ENCODE peak calls at places on chromosomes 6 and 20, in eight cellular contexts. One of them, this sample, is unnamed.

GRCh38 chr6:3751019-3751729 is at the start of gene PXDC1:
- DNase-seq in AG04449: no peak
- DNase-seq in CD4-positive, CD25-positive, alpha-beta regulatory T cell: no peak
- DNase-seq in NCI-H1417 treated with DMSO at 0.1 percent for 48 hours: no peak
- DNase-seq in activated CD4-positive, alpha-beta T cell treated with anti-CD3 and anti-CD28 coated beads, Interleukin-2, amount 50 U/mL, for 1 hour: peak; percentile 30
- DNase-seq in T-helper 1 cell: no peak
- DNase-seq in mesothelial cell of epicardium: no peak
- DNase-seq in endothelial cell: peak; percentile 27
- DNase-seq in this sample: no peak

GRCh38 chr6:13445005-13445743 is 42.2 kb downstream of the GFOD1 start:
- DNase-seq in CD4-positive, CD25-positive, alpha-beta regulatory T cell: no peak
- DNase-seq in AG04449: no peak
- DNase-seq in activated CD4-positive, alpha-beta T cell treated with anti-CD3 and anti-CD28 coated beads, Interleukin-2, amount 50 U/mL, for 1 hour: no peak
- DNase-seq in T-helper 1 cell: no peak
- DNase-seq in endothelial cell: no peak
- DNase-seq in NCI-H1417 treated with DMSO at 0.1 percent for 48 hours: peak; percentile 34
- DNase-seq in mesothelial cell of epicardium: peak; percentile 74
- DNase-seq in this sample: no peak

GRCh38 chr6:31826793-31827285 is 699 bp upstream of the HSPA1B start:
- DNase-seq in CD4-positive, CD25-positive, alpha-beta regulatory T cell: no peak
- DNase-seq in AG04449: no peak
- DNase-seq in T-helper 1 cell: no peak
- DNase-seq in mesothelial cell of epicardium: no peak
- DNase-seq in endothelial cell: peak; percentile 22
- DNase-seq in activated CD4-positive, alpha-beta T cell treated with anti-CD3 and anti-CD28 coated beads, Interleukin-2, amount 50 U/mL, for 1 hour: no peak
- DNase-seq in NCI-H1417 treated with DMSO at 0.1 percent for 48 hours: no peak
- DNase-seq in this sample: no peak

GRCh38 chr6:125316621-125317020 is 14.9 kb upstream of the HDDC2 start:
- DNase-seq in T-helper 1 cell: no peak
- DNase-seq in mesothelial cell of epicardium: no peak
- DNase-seq in activated CD4-positive, alpha-beta T cell treated with anti-CD3 and anti-CD28 coated beads, Interleukin-2, amount 50 U/mL, for 1 hour: no peak
- DNase-seq in CD4-positive, CD25-positive, alpha-beta regulatory T cell: no peak
- DNase-seq in NCI-H1417 treated with DMSO at 0.1 percent for 48 hours: no peak
- DNase-seq in endothelial cell: no peak
- DNase-seq in AG04449: no peak
- DNase-seq in this sample: peak; percentile 96

GRCh38 chr6:79946242-79946641 is 1.1 kb downstream of the ELOVL4 start:
- DNase-seq in mesothelial cell of epicardium: no peak
- DNase-seq in activated CD4-positive, alpha-beta T cell treated with anti-CD3 and anti-CD28 coated beads, Interleukin-2, amount 50 U/mL, for 1 hour: peak; percentile 11
- DNase-seq in T-helper 1 cell: no peak
- DNase-seq in endothelial cell: peak; percentile 25
- DNase-seq in CD4-positive, CD25-positive, alpha-beta regulatory T cell: no peak
- DNase-seq in NCI-H1417 treated with DMSO at 0.1 percent for 48 hours: no peak
- DNase-seq in AG04449: no peak
- DNase-seq in this sample: peak; percentile 44

GRCh38 chr6:143223895-143224294 is 163.2 kb downstream of the AIG1 start:
- DNase-seq in AG04449: no peak
- DNase-seq in T-helper 1 cell: no peak
- DNase-seq in NCI-H1417 treated with DMSO at 0.1 percent for 48 hours: no peak
- DNase-seq in mesothelial cell of epicardium: no peak
- DNase-seq in endothelial cell: no peak
- DNase-seq in CD4-positive, CD25-positive, alpha-beta regulatory T cell: no peak
- DNase-seq in activated CD4-positive, alpha-beta T cell treated with anti-CD3 and anti-CD28 coated beads, Interleukin-2, amount 50 U/mL, for 1 hour: no peak
- DNase-seq in this sample: no peak

GRCh38 chr6:148557796-148558457 is 188.9 kb upstream of the UST start:
- DNase-seq in AG04449: no peak
- DNase-seq in activated CD4-positive, alpha-beta T cell treated with anti-CD3 and anti-CD28 coated beads, Interleukin-2, amount 50 U/mL, for 1 hour: no peak
- DNase-seq in CD4-positive, CD25-positive, alpha-beta regulatory T cell: no peak
- DNase-seq in T-helper 1 cell: no peak
- DNase-seq in NCI-H1417 treated with DMSO at 0.1 percent for 48 hours: no peak
- DNase-seq in endothelial cell: no peak
- DNase-seq in mesothelial cell of epicardium: no peak
- DNase-seq in this sample: no peak

GRCh38 chr6:148152244-148152643 is 190.4 kb upstream of the SASH1 start:
- DNase-seq in AG04449: no peak
- DNase-seq in T-helper 1 cell: no peak
- DNase-seq in mesothelial cell of epicardium: no peak
- DNase-seq in CD4-positive, CD25-positive, alpha-beta regulatory T cell: no peak
- DNase-seq in activated CD4-positive, alpha-beta T cell treated with anti-CD3 and anti-CD28 coated beads, Interleukin-2, amount 50 U/mL, for 1 hour: no peak
- DNase-seq in endothelial cell: no peak
- DNase-seq in NCI-H1417 treated with DMSO at 0.1 percent for 48 hours: no peak
- DNase-seq in this sample: no peak

GRCh38 chr20:44134897-44135810 is 51.8 kb downstream of the JPH2 start:
- DNase-seq in activated CD4-positive, alpha-beta T cell treated with anti-CD3 and anti-CD28 coated beads, Interleukin-2, amount 50 U/mL, for 1 hour: no peak
- DNase-seq in mesothelial cell of epicardium: no peak
- DNase-seq in AG04449: no peak
- DNase-seq in T-helper 1 cell: no peak
- DNase-seq in NCI-H1417 treated with DMSO at 0.1 percent for 48 hours: no peak
- DNase-seq in endothelial cell: no peak
- DNase-seq in CD4-positive, CD25-positive, alpha-beta regulatory T cell: no peak
- DNase-seq in this sample: no peak

GRCh38 chr6:36207155-36207554 is 10.6 kb downstream of the BRPF3 start:
- DNase-seq in endothelial cell: no peak
- DNase-seq in CD4-positive, CD25-positive, alpha-beta regulatory T cell: no peak
- DNase-seq in activated CD4-positive, alpha-beta T cell treated with anti-CD3 and anti-CD28 coated beads, Interleukin-2, amount 50 U/mL, for 1 hour: no peak
- DNase-seq in mesothelial cell of epicardium: no peak
- DNase-seq in T-helper 1 cell: no peak
- DNase-seq in AG04449: no peak
- DNase-seq in NCI-H1417 treated with DMSO at 0.1 percent for 48 hours: no peak
- DNase-seq in this sample: no peak

GRCh38 chr20:58538752-58539151 is 23.6 kb upstream of the APCDD1L start:
- DNase-seq in T-helper 1 cell: no peak
- DNase-seq in NCI-H1417 treated with DMSO at 0.1 percent for 48 hours: no peak
- DNase-seq in endothelial cell: no peak
- DNase-seq in mesothelial cell of epicardium: no peak
- DNase-seq in activated CD4-positive, alpha-beta T cell treated with anti-CD3 and anti-CD28 coated beads, Interleukin-2, amount 50 U/mL, for 1 hour: no peak
- DNase-seq in AG04449: no peak
- DNase-seq in CD4-positive, CD25-positive, alpha-beta regulatory T cell: no peak
- DNase-seq in this sample: no peak

GRCh38 chr6:25181923-25182322 is 97.3 kb upstream of the CARMIL1 start:
- DNase-seq in endothelial cell: no peak
- DNase-seq in activated CD4-positive, alpha-beta T cell treated with anti-CD3 and anti-CD28 coated beads, Interleukin-2, amount 50 U/mL, for 1 hour: no peak
- DNase-seq in T-helper 1 cell: no peak
- DNase-seq in AG04449: no peak
- DNase-seq in CD4-positive, CD25-positive, alpha-beta regulatory T cell: no peak
- DNase-seq in mesothelial cell of epicardium: no peak
- DNase-seq in NCI-H1417 treated with DMSO at 0.1 percent for 48 hours: no peak
- DNase-seq in this sample: no peak

GRCh38 chr6:42075159-42075838 is 25.0 kb downstream of the TAF8 start:
- DNase-seq in AG04449: no peak
- DNase-seq in activated CD4-positive, alpha-beta T cell treated with anti-CD3 and anti-CD28 coated beads, Interleukin-2, amount 50 U/mL, for 1 hour: peak; percentile 56
- DNase-seq in endothelial cell: peak; percentile 84
- DNase-seq in CD4-positive, CD25-positive, alpha-beta regulatory T cell: peak; percentile 13
- DNase-seq in mesothelial cell of epicardium: peak; percentile 52
- DNase-seq in T-helper 1 cell: no peak
- DNase-seq in NCI-H1417 treated with DMSO at 0.1 percent for 48 hours: no peak
- DNase-seq in this sample: peak; percentile 80

GRCh38 chr6:2940010-2940850 is 31.1 kb downstream of the SERPINB6 start:
- DNase-seq in mesothelial cell of epicardium: no peak
- DNase-seq in NCI-H1417 treated with DMSO at 0.1 percent for 48 hours: no peak
- DNase-seq in endothelial cell: no peak
- DNase-seq in CD4-positive, CD25-positive, alpha-beta regulatory T cell: peak; percentile 54
- DNase-seq in AG04449: no peak
- DNase-seq in T-helper 1 cell: peak; percentile 31
- DNase-seq in activated CD4-positive, alpha-beta T cell treated with anti-CD3 and anti-CD28 coated beads, Interleukin-2, amount 50 U/mL, for 1 hour: peak; percentile 63
- DNase-seq in this sample: no peak

GRCh38 chr6:155583997-155584396 is 128.4 kb upstream of the NOX3 start:
- DNase-seq in AG04449: no peak
- DNase-seq in activated CD4-positive, alpha-beta T cell treated with anti-CD3 and anti-CD28 coated beads, Interleukin-2, amount 50 U/mL, for 1 hour: no peak
- DNase-seq in T-helper 1 cell: no peak
- DNase-seq in CD4-positive, CD25-positive, alpha-beta regulatory T cell: no peak
- DNase-seq in endothelial cell: no peak
- DNase-seq in mesothelial cell of epicardium: no peak
- DNase-seq in NCI-H1417 treated with DMSO at 0.1 percent for 48 hours: no peak
- DNase-seq in this sample: no peak

GRCh38 chr6:142871910-142872331 is 73.1 kb downstream of the HIVEP2 start:
- DNase-seq in AG04449: peak; percentile 68
- DNase-seq in CD4-positive, CD25-positive, alpha-beta regulatory T cell: peak; percentile 43
- DNase-seq in activated CD4-positive, alpha-beta T cell treated with anti-CD3 and anti-CD28 coated beads, Interleukin-2, amount 50 U/mL, for 1 hour: no peak
- DNase-seq in mesothelial cell of epicardium: no peak
- DNase-seq in endothelial cell: no peak
- DNase-seq in NCI-H1417 treated with DMSO at 0.1 percent for 48 hours: no peak
- DNase-seq in T-helper 1 cell: peak; percentile 25
- DNase-seq in this sample: peak; percentile 97

GRCh38 chr6:96777113-96777512 is 60.2 kb downstream of the GPR63 start:
- DNase-seq in endothelial cell: no peak
- DNase-seq in activated CD4-positive, alpha-beta T cell treated with anti-CD3 and anti-CD28 coated beads, Interleukin-2, amount 50 U/mL, for 1 hour: no peak
- DNase-seq in mesothelial cell of epicardium: no peak
- DNase-seq in CD4-positive, CD25-positive, alpha-beta regulatory T cell: no peak
- DNase-seq in T-helper 1 cell: no peak
- DNase-seq in AG04449: no peak
- DNase-seq in NCI-H1417 treated with DMSO at 0.1 percent for 48 hours: no peak
- DNase-seq in this sample: no peak

GRCh38 chr6:47741807-47742206 is 40.0 kb upstream of the OPN5 start:
- DNase-seq in T-helper 1 cell: no peak
- DNase-seq in CD4-positive, CD25-positive, alpha-beta regulatory T cell: no peak
- DNase-seq in endothelial cell: no peak
- DNase-seq in AG04449: no peak
- DNase-seq in mesothelial cell of epicardium: no peak
- DNase-seq in NCI-H1417 treated with DMSO at 0.1 percent for 48 hours: no peak
- DNase-seq in activated CD4-positive, alpha-beta T cell treated with anti-CD3 and anti-CD28 coated beads, Interleukin-2, amount 50 U/mL, for 1 hour: no peak
- DNase-seq in this sample: no peak

GRCh38 chr20:50399917-50400704 is 110.1 kb upstream of the PTPN1 start:
- DNase-seq in mesothelial cell of epicardium: no peak
- DNase-seq in CD4-positive, CD25-positive, alpha-beta regulatory T cell: no peak
- DNase-seq in endothelial cell: no peak
- DNase-seq in T-helper 1 cell: no peak
- DNase-seq in activated CD4-positive, alpha-beta T cell treated with anti-CD3 and anti-CD28 coated beads, Interleukin-2, amount 50 U/mL, for 1 hour: no peak
- DNase-seq in NCI-H1417 treated with DMSO at 0.1 percent for 48 hours: no peak
- DNase-seq in AG04449: no peak
- DNase-seq in this sample: peak; percentile 51

GRCh38 chr6:3997144-3997770 is 81.7 kb downstream of the FAM217A start:
- DNase-seq in mesothelial cell of epicardium: no peak
- DNase-seq in endothelial cell: no peak
- DNase-seq in NCI-H1417 treated with DMSO at 0.1 percent for 48 hours: no peak
- DNase-seq in AG04449: no peak
- DNase-seq in CD4-positive, CD25-positive, alpha-beta regulatory T cell: no peak
- DNase-seq in activated CD4-positive, alpha-beta T cell treated with anti-CD3 and anti-CD28 coated beads, Interleukin-2, amount 50 U/mL, for 1 hour: no peak
- DNase-seq in T-helper 1 cell: no peak
- DNase-seq in this sample: peak; percentile 62

GRCh38 chr20:13800728-13801134 is 15.9 kb downstream of the NDUFAF5 start:
- DNase-seq in T-helper 1 cell: no peak
- DNase-seq in CD4-positive, CD25-positive, alpha-beta regulatory T cell: no peak
- DNase-seq in endothelial cell: no peak
- DNase-seq in AG04449: peak; percentile 31
- DNase-seq in activated CD4-positive, alpha-beta T cell treated with anti-CD3 and anti-CD28 coated beads, Interleukin-2, amount 50 U/mL, for 1 hour: no peak
- DNase-seq in mesothelial cell of epicardium: peak; percentile 30
- DNase-seq in NCI-H1417 treated with DMSO at 0.1 percent for 48 hours: no peak
- DNase-seq in this sample: no peak

GRCh38 chr6:168131464-168132415 is 52.7 kb upstream of the FRMD1 start:
- DNase-seq in mesothelial cell of epicardium: no peak
- DNase-seq in T-helper 1 cell: no peak
- DNase-seq in activated CD4-positive, alpha-beta T cell treated with anti-CD3 and anti-CD28 coated beads, Interleukin-2, amount 50 U/mL, for 1 hour: no peak
- DNase-seq in endothelial cell: peak; percentile 38
- DNase-seq in CD4-positive, CD25-positive, alpha-beta regulatory T cell: no peak
- DNase-seq in NCI-H1417 treated with DMSO at 0.1 percent for 48 hours: no peak
- DNase-seq in AG04449: no peak
- DNase-seq in this sample: no peak

GRCh38 chr6:81731814-81732213 is 20.7 kb downstream of the TENT5A start:
- DNase-seq in AG04449: no peak
- DNase-seq in endothelial cell: no peak
- DNase-seq in CD4-positive, CD25-positive, alpha-beta regulatory T cell: no peak
- DNase-seq in mesothelial cell of epicardium: no peak
- DNase-seq in activated CD4-positive, alpha-beta T cell treated with anti-CD3 and anti-CD28 coated beads, Interleukin-2, amount 50 U/mL, for 1 hour: no peak
- DNase-seq in NCI-H1417 treated with DMSO at 0.1 percent for 48 hours: no peak
- DNase-seq in T-helper 1 cell: no peak
- DNase-seq in this sample: no peak

GRCh38 chr20:25085756-25086495 is 4.0 kb upstream of the VSX1 start:
- DNase-seq in AG04449: no peak
- DNase-seq in activated CD4-positive, alpha-beta T cell treated with anti-CD3 and anti-CD28 coated beads, Interleukin-2, amount 50 U/mL, for 1 hour: no peak
- DNase-seq in NCI-H1417 treated with DMSO at 0.1 percent for 48 hours: no peak
- DNase-seq in endothelial cell: no peak
- DNase-seq in mesothelial cell of epicardium: no peak
- DNase-seq in CD4-positive, CD25-positive, alpha-beta regulatory T cell: no peak
- DNase-seq in T-helper 1 cell: no peak
- DNase-seq in this sample: no peak

GRCh38 chr6:37624121-37624520 is 73.6 kb downstream of the MDGA1 start:
- DNase-seq in mesothelial cell of epicardium: no peak
- DNase-seq in activated CD4-positive, alpha-beta T cell treated with anti-CD3 and anti-CD28 coated beads, Interleukin-2, amount 50 U/mL, for 1 hour: no peak
- DNase-seq in CD4-positive, CD25-positive, alpha-beta regulatory T cell: no peak
- DNase-seq in AG04449: no peak
- DNase-seq in NCI-H1417 treated with DMSO at 0.1 percent for 48 hours: no peak
- DNase-seq in T-helper 1 cell: no peak
- DNase-seq in endothelial cell: no peak
- DNase-seq in this sample: no peak

GRCh38 chr20:6140947-6141346 is 18.1 kb upstream of the FERMT1 start:
- DNase-seq in T-helper 1 cell: no peak
- DNase-seq in endothelial cell: no peak
- DNase-seq in NCI-H1417 treated with DMSO at 0.1 percent for 48 hours: no peak
- DNase-seq in AG04449: no peak
- DNase-seq in CD4-positive, CD25-positive, alpha-beta regulatory T cell: no peak
- DNase-seq in activated CD4-positive, alpha-beta T cell treated with anti-CD3 and anti-CD28 coated beads, Interleukin-2, amount 50 U/mL, for 1 hour: no peak
- DNase-seq in mesothelial cell of epicardium: no peak
- DNase-seq in this sample: peak; percentile 64